ENCODE peak calls at places on chromosomes 13 and 19, in ten cellular contexts. Z is GM12865, W is thyroid gland, F is IMR-90, L is lower lobe of right lung, E is tibial nerve, V is upper lobe of right lung, O is cardiac fibroblast, Y is coronary artery, J is esophagus squamous epithelium. R is an unnamed sample.

GRCh38 chr13:90103099-90103784 is 1244.2 kb upstream of the MIR17HG start:
- DNase-seq in F (no peak), O (no peak), E (no peak), J (no peak), V (no peak), Z (no peak), Y (no peak), L (peak; percentile 21), W (no peak), R (no peak)

GRCh38 chr19:7067716-7068115 is 1.8 kb upstream of the ZNF557 start:
- DNase-seq in V (no peak), L (no peak), W (no peak), E (no peak), O (no peak), J (no peak), Z (no peak), F (peak; percentile 49), Y (no peak), R (peak; percentile 59)

GRCh38 chr19:948842-949496 is 23.1 kb downstream of the ARID3A start:
- DNase-seq in W (no peak), E (no peak), Y (no peak), Z (peak; percentile 75), O (no peak), L (no peak), F (no peak), V (no peak), J (no peak), R (no peak)

GRCh38 chr19:47341734-47342133 is 7.4 kb upstream of the DHX34 start:
- DNase-seq in V (no peak), E (no peak), O (no peak), L (no peak), W (no peak), Y (no peak), F (no peak), Z (no peak), J (no peak), R (no peak)

GRCh38 chr19:49895566-49896297 is 955 bp downstream of the IL4I1 start:
- DNase-seq in L (no peak), J (no peak), F (no peak), E (no peak), O (no peak), W (no peak), V (no peak), Z (peak; percentile 66), Y (no peak), R (no peak)

GRCh38 chr19:43777163-43777700 is 3.5 kb downstream of the KCNN4 start:
- DNase-seq in L (no peak), E (no peak), J (no peak), W (no peak), O (peak; percentile 29), V (no peak), F (peak; percentile 36), Z (peak; percentile 74), Y (no peak), R (peak; percentile 21)

GRCh38 chr13:40084934-40085333 is 429.5 kb downstream of the COG6 start:
- DNase-seq in F (no peak), J (no peak), W (no peak), L (no peak), Z (no peak), V (no peak), E (no peak), O (no peak), Y (no peak), R (no peak)

GRCh38 chr13:95256086-95256485 is 45.2 kb downstream of the ABCC4 start:
- DNase-seq in Y (no peak), E (no peak), F (peak; percentile 97), W (no peak), Z (no peak), O (peak; percentile 73), L (no peak), J (no peak), V (no peak), R (peak; percentile 95)

GRCh38 chr13:98570929-98571372 is 6.0 kb downstream of the STK24 start:
- DNase-seq in Z (peak; percentile 93), V (no peak), W (peak; percentile 43), L (no peak), O (no peak), E (no peak), J (no peak), F (no peak), Y (no peak), R (no peak)

GRCh38 chr19:18861917-18862316 is 30.2 kb downstream of the UPF1 start:
- DNase-seq in O (no peak), J (no peak), Z (no peak), F (no peak), W (no peak), V (no peak), E (no peak), L (peak; percentile 42), Y (no peak), R (no peak)

GRCh38 chr19:18865106-18865972 is 30.6 kb downstream of the CERS1 start:
- DNase-seq in L (peak; percentile 44), O (no peak), J (no peak), Z (no peak), E (no peak), Y (no peak), F (no peak), W (no peak), V (no peak), R (no peak)

GRCh38 chr19:18862976-18863842 is 31.4 kb downstream of the UPF1 start:
- DNase-seq in O (no peak), W (no peak), E (no peak), Z (no peak), V (no peak), J (no peak), L (peak; percentile 44), F (no peak), Y (no peak), R (no peak)

GRCh38 chr19:18865973-18866799 is 29.8 kb downstream of the CERS1 start:
- DNase-seq in W (peak; percentile 36), Z (peak; percentile 69), Y (no peak), F (peak; percentile 36), V (peak; percentile 83), O (peak; percentile 66), J (no peak), E (peak; percentile 51), L (peak; percentile 72), R (peak; percentile 40)

GRCh38 chr19:18863843-18864362 is 32.1 kb downstream of the CERS1 start:
- DNase-seq in Z (no peak), E (no peak), Y (no peak), V (no peak), L (peak; percentile 46), F (no peak), O (no peak), J (no peak), W (no peak), R (no peak)
- H3K4me3 ChIP-seq in Z (no peak overlapping the region), E (no peak overlapping the region), Y (no peak overlapping the region), V (no peak overlapping the region), L (no peak overlapping the region), F (no peak overlapping the region), O (no peak overlapping the region), J (no peak overlapping the region), W (no peak overlapping the region), R (no peak overlapping the region)

DNA sequence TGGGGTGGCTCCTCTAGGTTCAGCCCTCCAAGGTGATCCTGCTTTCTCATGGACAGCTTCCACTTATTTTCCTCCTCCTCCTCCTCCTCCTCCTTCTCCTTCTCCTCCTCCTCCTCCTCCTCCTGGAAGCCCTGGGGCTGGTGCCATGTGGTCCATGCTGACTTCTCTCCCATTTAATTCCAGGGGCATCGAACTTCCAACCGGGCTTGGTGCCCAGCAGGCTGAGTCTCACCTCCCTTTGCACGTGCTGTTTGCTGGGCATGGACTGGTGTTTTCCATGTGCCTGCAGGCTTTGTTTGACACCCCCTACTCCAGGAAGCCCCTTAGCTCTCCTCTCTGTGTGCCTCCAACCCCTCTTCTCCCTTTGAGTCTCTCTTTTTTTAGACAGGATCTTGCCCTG is 3.7 kb downstream of the MAST3 start:
- DNase-seq in L (no peak), O (no peak), V (no peak), W (no peak), E (no peak), J (no peak), Z (no peak), F (no peak), Y (no peak), R (no peak)
- TF ChIP-seq CTCF in L (no peak), O (no peak), V (no peak), W (no peak), E (no peak), J (no peak), Z (no peak), F (no peak), Y (no peak), R (no peak)

GRCh38 chr13:53781941-53782340 is 753.3 kb downstream of the OLFM4 start:
- DNase-seq in F (no peak), J (no peak), W (no peak), O (no peak), L (no peak), Z (no peak), E (no peak), V (no peak), Y (no peak), R (no peak)
- H3K4me3 ChIP-seq in F (no peak overlapping the region), J (no peak overlapping the region), W (no peak overlapping the region), O (no peak overlapping the region), L (no peak overlapping the region), Z (no peak overlapping the region), E (no peak overlapping the region), V (no peak overlapping the region), Y (no peak overlapping the region), R (no peak overlapping the region)

GRCh38 chr19:41355035-41355434 is 1.3 kb upstream of the TGFB1 start:
- DNase-seq in O (no peak), J (no peak), V (no peak), Y (no peak), E (no peak), F (no peak), W (no peak), Z (no peak), L (no peak), R (no peak)

GRCh38 chr19:41355802-41356201 is 2.1 kb upstream of the TGFB1 start:
- DNase-seq in Y (no peak), L (no peak), Z (no peak), J (no peak), F (no peak), E (no peak), O (no peak), V (no peak), W (no peak), R (no peak)

GRCh38 chr19:41353466-41354342 is at the start of gene TGFB1:
- DNase-seq in W (peak; percentile 70), F (peak; percentile 87), L (peak; percentile 94), V (peak; percentile 94), O (peak; percentile 95), Y (peak; percentile 95), J (peak; percentile 55), Z (peak; percentile 96), E (peak; percentile 79), R (peak; percentile 91)

GRCh38 chr19:41352609-41353465 is 885 bp downstream of the TGFB1 start:
- DNase-seq in E (peak; percentile 49), V (peak; percentile 88), Z (peak; percentile 80), J (no peak), W (peak; percentile 43), L (peak; percentile 81), O (peak; percentile 57), F (peak; percentile 44), Y (peak; percentile 83), R (peak; percentile 45)

DNA sequence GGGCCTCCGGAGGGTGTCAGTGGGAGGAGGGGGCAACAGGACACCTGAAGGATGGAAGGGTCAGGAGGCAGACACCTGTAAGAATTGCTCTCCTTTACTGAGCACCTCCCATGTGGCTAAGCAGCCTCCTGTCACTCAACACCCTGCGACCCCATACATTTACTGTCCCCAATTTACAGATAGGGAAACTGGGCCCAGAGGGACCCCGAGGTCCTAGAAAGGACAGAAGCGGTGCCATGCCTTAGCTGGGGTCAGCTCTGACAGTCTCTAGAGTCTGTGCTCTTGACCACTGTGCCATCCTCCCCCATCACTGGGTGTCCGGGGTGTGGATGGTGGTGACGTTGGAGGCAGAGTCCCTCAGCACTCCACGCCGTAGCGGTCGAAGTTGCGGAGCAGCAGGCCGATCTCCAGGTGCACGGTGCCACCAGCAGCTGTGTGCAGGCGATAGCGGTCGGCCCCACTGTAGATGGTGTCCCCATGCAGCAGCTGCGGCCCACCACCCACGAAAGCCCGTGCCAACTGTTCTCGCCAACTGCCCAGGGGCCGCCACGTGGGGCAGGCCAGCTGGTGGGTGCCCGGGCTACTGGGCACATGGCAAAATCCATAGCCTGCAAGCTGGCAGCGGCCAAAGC is 737 bp upstream of the TGFB1 start:
- DNase-seq in F (no peak), W (no peak), O (no peak), Z (no peak), Y (no peak), J (no peak), L (no peak), E (no peak), V (no peak), R (no peak)
- TF ChIP-seq CTCF in F (no peak), W (no peak), O (no peak), Z (no peak), Y (no peak), J (no peak), L (no peak), E (peak; percentile 50), V (no peak), R (no peak)

R was measured in AG10803.